ENCODE peak calls at places on chromosomes 2 and 18, in five cellular contexts. One of them, this sample, is unnamed.

GRCh38 chr2:133586978-133587377 is 18.7 kb upstream of the NCKAP5 start:
- DNase-seq in GM23338: no peak
- DNase-seq in DND-41: no peak
- DNase-seq in astrocyte of the spinal cord: no peak
- DNase-seq in fibroblast of mammary gland: no peak
- DNase-seq in this sample: no peak

GRCh38 chr2:207729465-207729998 is 18.1 kb downstream of the CCNYL1 start:
- DNase-seq in DND-41: no peak
- DNase-seq in fibroblast of mammary gland: no peak
- DNase-seq in astrocyte of the spinal cord: no peak
- DNase-seq in GM23338: peak; percentile 61
- DNase-seq in this sample: no peak

GRCh38 chr2:136376211-136376610 is 258.3 kb upstream of the CXCR4 start:
- DNase-seq in DND-41: peak; percentile 39
- DNase-seq in fibroblast of mammary gland: no peak
- DNase-seq in GM23338: no peak
- DNase-seq in astrocyte of the spinal cord: no peak
- DNase-seq in this sample: no peak

GRCh38 chr2:133123393-133123792 is 444.9 kb downstream of the NCKAP5 start:
- DNase-seq in GM23338: no peak
- DNase-seq in fibroblast of mammary gland: no peak
- DNase-seq in astrocyte of the spinal cord: no peak
- DNase-seq in DND-41: no peak
- DNase-seq in this sample: no peak

GRCh38 chr2:1910562-1911256 is 166.4 kb upstream of the PXDN start:
- DNase-seq in fibroblast of mammary gland: peak; percentile 1
- DNase-seq in GM23338: peak; percentile 48
- DNase-seq in DND-41: no peak
- DNase-seq in astrocyte of the spinal cord: peak; percentile 64
- DNase-seq in this sample: no peak

GRCh38 chr2:85886585-85886984 is 2.2 kb downstream of the ST3GAL5 start:
- DNase-seq in GM23338: no peak
- DNase-seq in DND-41: no peak
- DNase-seq in fibroblast of mammary gland: peak; percentile 98
- DNase-seq in astrocyte of the spinal cord: peak; percentile 87
- DNase-seq in this sample: no peak

GRCh38 chr2:219344756-219345458 is 12.4 kb upstream of the RESP18 start:
- DNase-seq in fibroblast of mammary gland: no peak
- DNase-seq in GM23338: no peak
- DNase-seq in DND-41: no peak
- DNase-seq in astrocyte of the spinal cord: peak; percentile 45
- DNase-seq in this sample: no peak

GRCh38 chr2:120949027-120949956 is 213.6 kb downstream of the GLI2 start:
- DNase-seq in DND-41: peak; percentile 6
- DNase-seq in GM23338: peak; percentile 28
- DNase-seq in fibroblast of mammary gland: no peak
- DNase-seq in astrocyte of the spinal cord: no peak
- DNase-seq in this sample: no peak

GRCh38 chr2:188676012-188676405 is 298.2 kb upstream of the COL3A1 start:
- DNase-seq in GM23338: no peak
- DNase-seq in fibroblast of mammary gland: peak; percentile 75
- DNase-seq in DND-41: no peak
- DNase-seq in astrocyte of the spinal cord: peak; percentile 63
- DNase-seq in this sample: no peak

GRCh38 chr2:240914645-240915525 is 8.7 kb downstream of the CROCC2 start:
- DNase-seq in fibroblast of mammary gland: no peak
- DNase-seq in DND-41: no peak
- DNase-seq in GM23338: no peak
- DNase-seq in astrocyte of the spinal cord: no peak
- DNase-seq in this sample: no peak

GRCh38 chr2:166361351-166362153 is 14.2 kb downstream of the SCN9A start:
- DNase-seq in GM23338: peak; percentile 47
- DNase-seq in fibroblast of mammary gland: peak; percentile 66
- DNase-seq in DND-41: no peak
- DNase-seq in astrocyte of the spinal cord: peak; percentile 64
- DNase-seq in this sample: no peak

GRCh38 chr2:170155022-170155722 is 22.8 kb upstream of the MYO3B start:
- DNase-seq in GM23338: peak; percentile 51
- DNase-seq in fibroblast of mammary gland: peak; percentile 60
- DNase-seq in astrocyte of the spinal cord: peak; percentile 72
- DNase-seq in DND-41: no peak
- DNase-seq in this sample: peak; percentile 44

GRCh38 chr2:127906206-127906926 is 20.6 kb upstream of the AMMECR1L start:
- DNase-seq in fibroblast of mammary gland: no peak
- DNase-seq in astrocyte of the spinal cord: no peak
- DNase-seq in DND-41: no peak
- DNase-seq in GM23338: peak; percentile 55
- DNase-seq in this sample: no peak

GRCh38 chr2:147711031-147711430 is 133.8 kb upstream of the ACVR2A start:
- DNase-seq in astrocyte of the spinal cord: no peak
- DNase-seq in GM23338: no peak
- DNase-seq in fibroblast of mammary gland: no peak
- DNase-seq in DND-41: no peak
- DNase-seq in this sample: no peak

GRCh38 chr2:76019130-76019529 is 308.4 kb upstream of the GCFC2 start:
- DNase-seq in astrocyte of the spinal cord: no peak
- DNase-seq in DND-41: no peak
- DNase-seq in fibroblast of mammary gland: no peak
- DNase-seq in GM23338: no peak
- DNase-seq in this sample: no peak

GRCh38 chr2:193929131-193929530 is 1727.9 kb upstream of the SLC39A10 start:
- DNase-seq in fibroblast of mammary gland: no peak
- DNase-seq in astrocyte of the spinal cord: no peak
- DNase-seq in DND-41: no peak
- DNase-seq in GM23338: no peak
- DNase-seq in this sample: no peak

GRCh38 chr2:16650287-16651249 is 15.1 kb downstream of the CYRIA start:
- DNase-seq in GM23338: no peak
- DNase-seq in DND-41: no peak
- DNase-seq in fibroblast of mammary gland: peak; percentile 80
- DNase-seq in astrocyte of the spinal cord: peak; percentile 87
- DNase-seq in this sample: no peak

GRCh38 chr2:74261204-74261864 is 62.9 kb downstream of the MTHFD2 start:
- DNase-seq in GM23338: peak; percentile 86
- DNase-seq in fibroblast of mammary gland: peak; percentile 20
- DNase-seq in astrocyte of the spinal cord: peak; percentile 12
- DNase-seq in DND-41: no peak
- DNase-seq in this sample: no peak

GRCh38 chr2:12043131-12043530 is 296.7 kb downstream of the LPIN1 start:
- DNase-seq in DND-41: no peak
- DNase-seq in astrocyte of the spinal cord: no peak
- DNase-seq in fibroblast of mammary gland: no peak
- DNase-seq in GM23338: no peak
- DNase-seq in this sample: no peak

GRCh38 chr2:142782942-142783443 is 94.5 kb upstream of the KYNU start:
- DNase-seq in DND-41: no peak
- DNase-seq in astrocyte of the spinal cord: no peak
- DNase-seq in GM23338: no peak
- DNase-seq in fibroblast of mammary gland: no peak
- DNase-seq in this sample: no peak

GRCh38 chr18:74817576-74817975 is 219.9 kb downstream of the ZNF407 start:
- DNase-seq in GM23338: no peak
- DNase-seq in fibroblast of mammary gland: no peak
- DNase-seq in DND-41: no peak
- DNase-seq in astrocyte of the spinal cord: peak; percentile 24
- DNase-seq in this sample: no peak

DNA sequence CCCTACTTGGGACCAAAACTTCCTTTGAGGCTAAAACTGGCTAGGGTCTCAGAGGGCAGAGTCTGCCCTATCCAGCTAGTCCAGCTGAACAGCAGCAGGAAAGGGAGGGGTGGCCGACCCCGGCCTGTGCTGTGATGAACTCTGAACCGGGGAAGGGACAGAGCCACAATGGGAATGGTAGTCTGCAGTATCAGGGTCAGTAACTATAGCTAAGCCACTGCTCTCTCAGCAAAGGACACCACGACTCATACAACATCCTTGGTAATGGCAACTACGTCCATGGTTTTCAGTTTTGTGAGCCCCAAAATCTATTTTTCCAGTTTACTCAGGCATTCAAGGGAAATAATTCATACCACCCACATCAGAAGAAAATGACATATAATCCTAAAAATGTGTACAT is 75.2 kb downstream of the NBAS start:
- DNase-seq in astrocyte of the spinal cord: no peak
- DNase-seq in fibroblast of mammary gland: no peak
- DNase-seq in GM23338: no peak
- DNase-seq in DND-41: no peak
- DNase-seq in this sample: no peak
- TF ChIP-seq CTCF in astrocyte of the spinal cord: no peak
- TF ChIP-seq CTCF in fibroblast of mammary gland: no peak
- TF ChIP-seq CTCF in GM23338: no peak
- TF ChIP-seq CTCF in DND-41: no peak
- TF ChIP-seq CTCF in this sample: no peak

DNA sequence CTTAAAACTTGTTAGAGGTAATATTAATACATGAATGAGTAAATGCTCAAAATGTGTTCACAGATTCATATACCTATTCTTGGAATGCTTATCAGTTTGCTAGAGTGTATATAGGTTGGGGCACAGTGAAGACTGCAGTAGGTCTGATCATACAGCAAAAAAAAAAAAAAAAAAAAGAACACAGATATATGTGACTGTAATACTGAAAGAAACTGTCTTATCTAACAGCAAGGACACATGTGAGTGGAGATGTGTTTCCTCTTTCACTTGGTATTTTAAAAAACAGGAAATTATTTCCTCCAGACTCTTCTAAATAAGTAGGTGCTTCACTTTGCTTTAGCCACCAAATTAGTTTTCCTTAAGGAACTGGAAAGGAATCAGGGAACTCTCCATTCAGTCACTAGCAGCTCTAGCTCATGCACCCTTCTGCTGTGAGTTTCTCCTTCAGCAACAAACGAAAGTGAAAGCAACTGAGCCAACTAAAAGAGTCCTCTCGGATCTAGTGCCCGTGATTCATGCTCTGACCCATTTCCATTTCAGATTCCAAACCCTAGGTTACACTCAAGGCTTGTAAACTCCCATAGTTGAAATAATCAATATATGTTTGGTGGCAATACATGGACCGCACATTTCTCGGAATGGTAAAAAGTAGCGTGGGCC is 98.5 kb downstream of the DSEL start:
- DNase-seq in GM23338: no peak
- DNase-seq in DND-41: peak; percentile 27
- DNase-seq in fibroblast of mammary gland: peak; percentile 75
- DNase-seq in astrocyte of the spinal cord: peak; percentile 54
- DNase-seq in this sample: no peak
- H3K4me3 ChIP-seq in GM23338: no peak overlapping the region
- H3K4me3 ChIP-seq in DND-41: no peak overlapping the region
- H3K4me3 ChIP-seq in fibroblast of mammary gland: peak overlapping the region; percentile 15
- H3K4me3 ChIP-seq in astrocyte of the spinal cord: no peak overlapping the region
- H3K4me3 ChIP-seq in this sample: no peak overlapping the region

GRCh38 chr2:33670392-33670937 is 71.4 kb upstream of the FAM98A start:
- DNase-seq in GM23338: peak; percentile 70
- DNase-seq in astrocyte of the spinal cord: no peak
- DNase-seq in DND-41: no peak
- DNase-seq in fibroblast of mammary gland: no peak
- DNase-seq in this sample: no peak

GRCh38 chr2:33672896-33673295 is 73.8 kb upstream of the FAM98A start:
- DNase-seq in DND-41: no peak
- DNase-seq in astrocyte of the spinal cord: no peak
- DNase-seq in fibroblast of mammary gland: no peak
- DNase-seq in GM23338: no peak
- DNase-seq in this sample: no peak

GRCh38 chr2:33672389-33672788 is 73.3 kb upstream of the FAM98A start:
- DNase-seq in astrocyte of the spinal cord: no peak
- DNase-seq in GM23338: no peak
- DNase-seq in fibroblast of mammary gland: no peak
- DNase-seq in DND-41: no peak
- DNase-seq in this sample: no peak

GRCh38 chr2:33671198-33671597 is 72.1 kb upstream of the FAM98A start:
- DNase-seq in fibroblast of mammary gland: no peak
- DNase-seq in GM23338: no peak
- DNase-seq in DND-41: no peak
- DNase-seq in astrocyte of the spinal cord: no peak
- DNase-seq in this sample: no peak

GRCh38 chr2:33673937-33674336 is 74.8 kb upstream of the FAM98A start:
- DNase-seq in GM23338: peak; percentile 13
- DNase-seq in fibroblast of mammary gland: peak; percentile 31
- DNase-seq in astrocyte of the spinal cord: peak; percentile 24
- DNase-seq in DND-41: no peak
- DNase-seq in this sample: no peak
- TF ChIP-seq CTCF in GM23338: no peak
- TF ChIP-seq CTCF in fibroblast of mammary gland: peak; percentile 33
- TF ChIP-seq CTCF in astrocyte of the spinal cord: peak; percentile 41
- TF ChIP-seq CTCF in DND-41: peak; percentile 49
- TF ChIP-seq CTCF in this sample: peak; percentile 39

GRCh38 chr2:53861824-53862223 is 2.1 kb upstream of the GPR75 start:
- DNase-seq in GM23338: no peak
- DNase-seq in DND-41: no peak
- DNase-seq in fibroblast of mammary gland: no peak
- DNase-seq in astrocyte of the spinal cord: no peak
- DNase-seq in this sample: no peak

GRCh38 chr2:53854678-53855077 is 5.1 kb downstream of the GPR75 start:
- DNase-seq in DND-41: no peak
- DNase-seq in fibroblast of mammary gland: no peak
- DNase-seq in astrocyte of the spinal cord: no peak
- DNase-seq in GM23338: no peak
- DNase-seq in this sample: no peak

GRCh38 chr2:53856272-53856671 is 3.5 kb downstream of the GPR75 start:
- DNase-seq in astrocyte of the spinal cord: no peak
- DNase-seq in DND-41: no peak
- DNase-seq in fibroblast of mammary gland: no peak
- DNase-seq in GM23338: peak; percentile 24
- DNase-seq in this sample: no peak

GRCh38 chr2:53863538-53864227 is 3.9 kb upstream of the GPR75 start:
- DNase-seq in DND-41: no peak
- DNase-seq in astrocyte of the spinal cord: no peak
- DNase-seq in fibroblast of mammary gland: no peak
- DNase-seq in GM23338: no peak
- DNase-seq in this sample: no peak

DNA sequence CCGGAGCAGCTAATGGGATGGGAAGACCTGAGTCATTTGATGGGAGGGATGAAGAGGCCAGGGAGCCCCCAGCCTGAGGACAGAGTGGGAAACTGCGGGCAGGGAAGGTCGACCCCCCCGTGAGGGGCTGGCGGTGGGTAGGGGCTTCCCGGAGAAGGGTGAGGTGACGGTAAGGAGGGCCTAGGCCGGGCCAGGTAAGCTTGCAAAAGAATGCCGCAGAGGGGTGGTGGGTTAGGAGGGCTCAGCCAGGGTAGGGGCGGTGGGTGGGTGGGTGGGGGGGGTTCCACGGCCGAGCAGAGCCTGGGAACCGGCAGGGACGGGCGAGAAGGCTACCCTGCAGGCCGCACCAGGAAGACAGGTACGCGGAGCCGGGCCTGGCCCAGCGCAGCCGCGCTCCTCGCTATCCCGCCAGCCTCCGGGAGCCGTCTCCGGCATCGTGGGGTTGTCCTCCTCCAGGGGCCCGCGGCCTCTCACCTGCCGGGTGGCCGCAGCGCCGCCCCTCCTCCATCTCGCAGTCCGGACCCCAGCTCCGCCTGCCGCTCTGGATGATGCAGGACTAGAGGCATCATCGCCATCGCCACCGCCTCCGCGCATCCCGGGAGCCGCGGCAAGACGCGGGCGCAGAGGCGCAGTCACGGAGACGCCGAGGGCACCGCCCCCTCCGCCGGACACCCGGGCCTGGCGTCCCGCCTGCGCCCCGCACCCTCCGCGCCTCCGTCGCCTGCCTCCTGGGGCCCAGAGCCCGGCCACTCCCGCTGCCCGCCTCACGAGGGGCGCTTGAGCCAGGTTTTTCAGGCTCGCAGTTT is at the start of gene GPR75:
- DNase-seq in astrocyte of the spinal cord: peak; percentile 26
- DNase-seq in GM23338: peak; percentile 81
- DNase-seq in DND-41: no peak
- DNase-seq in fibroblast of mammary gland: peak; percentile 36
- DNase-seq in this sample: no peak
- H3K4me3 ChIP-seq in astrocyte of the spinal cord: peak within 1 kb of the TSS; percentile 40
- H3K4me3 ChIP-seq in GM23338: peak within 1 kb of the TSS; percentile 77
- H3K4me3 ChIP-seq in DND-41: no peak within 1 kb of the TSS
- H3K4me3 ChIP-seq in fibroblast of mammary gland: peak within 1 kb of the TSS; percentile 49
- H3K4me3 ChIP-seq in this sample: no peak within 1 kb of the TSS

This sample was measured in LNCaP clone FGC.